ENCODE peak calls at places on chromosome 21, in four cellular contexts. O is HepG2, H is K562, J is H1. K is an unnamed sample.

GRCh38 chr21:15932681-15933200 is 203.0 kb downstream of the USP25 start:
- DNase-seq in O (no peak), H (no peak), J (no peak), K (no peak)

GRCh38 chr21:16536661-16537359 is 807.0 kb downstream of the USP25 start:
- DNase-seq in O (no peak), H (no peak), J (no peak), K (no peak)

GRCh38 chr21:14616303-14617039 is 70.4 kb upstream of the SAMSN1 start:
- DNase-seq in O (no peak), H (no peak), J (peak; percentile 33), K (no peak)

GRCh38 chr21:45454081-45454923 is 49.3 kb downstream of the COL18A1 start:
- DNase-seq in O (no peak), H (no peak), J (no peak), K (no peak)

GRCh38 chr21:35145626-35146236 is 96.6 kb upstream of the RUNX1 start:
- DNase-seq in O (no peak), H (no peak), J (no peak), K (no peak)

GRCh38 chr21:31030367-31031106 is 7.7 kb downstream of the KRTAP19-8 start:
- DNase-seq in O (no peak), H (no peak), J (no peak), K (peak; percentile 48)

GRCh38 chr21:14737278-14737677 is 191.2 kb upstream of the SAMSN1 start:
- DNase-seq in O (no peak), H (no peak), J (no peak), K (no peak)

GRCh38 chr21:30206551-30207251 is 9.2 kb downstream of the CLDN8 start:
- DNase-seq in O (no peak), H (no peak), J (no peak), K (no peak)

GRCh38 chr21:34639882-34640788 is 25.2 kb upstream of the RCAN1 start:
- DNase-seq in O (no peak), H (peak; percentile 32), J (no peak), K (peak; percentile 66)

GRCh38 chr21:36699026-36699545 is at the start of gene SIM2:
- DNase-seq in O (no peak), H (peak; percentile 48), J (no peak), K (no peak)

GRCh38 chr21:44987886-44988606 is 48.2 kb downstream of the SLX9 start:
- DNase-seq in O (no peak), H (no peak), J (no peak), K (no peak)

GRCh38 chr21:44442266-44443125 is 12.8 kb upstream of the LRRC3 start:
- DNase-seq in O (no peak), H (no peak), J (no peak), K (no peak)

GRCh38 chr21:46295996-46296752 is 10.0 kb downstream of the YBEY start:
- DNase-seq in O (peak; percentile 91), H (peak; percentile 68), J (no peak), K (no peak)

GRCh38 chr21:38241029-38241740 is 15.6 kb upstream of the KCNJ15 start:
- DNase-seq in O (no peak), H (no peak), J (no peak), K (no peak)

GRCh38 chr21:40165671-40166070 is 298.4 kb downstream of the PCP4 start:
- DNase-seq in O (no peak), H (no peak), J (no peak), K (no peak)

GRCh38 chr21:35933466-35933865 is 126.9 kb downstream of the SETD4 start:
- DNase-seq in O (no peak), H (no peak), J (no peak), K (no peak)

GRCh38 chr21:14403681-14404318 is 20.9 kb upstream of the HSPA13 start:
- DNase-seq in O (peak; percentile 19), H (peak; percentile 36), J (no peak), K (peak; percentile 9)

GRCh38 chr21:28788030-28788429 is 204.6 kb downstream of the LTN1 start:
- DNase-seq in O (no peak), H (no peak), J (no peak), K (no peak)

GRCh38 chr21:34274001-34274400 is 89.8 kb upstream of the KCNE2 start:
- DNase-seq in O (no peak), H (no peak), J (no peak), K (no peak)

GRCh38 chr21:35430260-35430659 is 381.2 kb upstream of the RUNX1 start:
- DNase-seq in O (no peak), H (no peak), J (no peak), K (no peak)

GRCh38 chr21:35530726-35531125 is 481.6 kb upstream of the RUNX1 start:
- DNase-seq in O (no peak), H (no peak), J (no peak), K (no peak)

GRCh38 chr21:38751379-38752050 is 54.2 kb upstream of the ETS2 start:
- DNase-seq in O (no peak), H (no peak), J (no peak), K (no peak)

GRCh38 chr21:45464309-45464708 is 59.3 kb downstream of the COL18A1 start:
- DNase-seq in O (no peak), H (no peak), J (no peak), K (no peak)

GRCh38 chr21:26405735-26406361 is 167.2 kb downstream of the CYYR1 start:
- DNase-seq in O (no peak), H (no peak), J (no peak), K (no peak)

GRCh38 chr21:44855572-44855971 is 17.9 kb downstream of the PTTG1IP start:
- DNase-seq in O (no peak), H (no peak), J (no peak), K (no peak)

GRCh38 chr21:41612674-41613250 is 104.8 kb upstream of the TMPRSS2 start:
- DNase-seq in O (peak; percentile 15), H (peak; percentile 76), J (no peak), K (no peak)
- TF ChIP-seq HDAC6 in O (no peak), H (no peak), J (no peak), K (no peak)

DNA sequence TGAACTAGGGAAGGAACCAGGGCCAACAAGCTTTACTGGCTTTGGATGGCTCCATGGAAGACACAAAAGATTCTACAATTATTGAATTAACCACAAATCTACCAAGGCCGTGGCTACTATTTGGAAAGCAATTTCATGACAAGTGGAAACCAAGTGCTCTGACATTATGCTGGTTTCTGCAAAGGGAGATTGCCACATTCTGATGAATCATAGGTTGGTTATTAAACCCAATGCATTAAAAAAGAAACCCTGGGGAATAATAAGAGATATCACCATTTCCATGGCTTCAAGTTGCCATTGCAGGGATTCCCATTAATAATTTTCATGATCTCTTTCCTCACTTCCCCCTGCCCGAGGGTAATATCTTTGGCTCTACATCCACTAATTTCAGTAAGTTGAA is 359.2 kb upstream of the NCAM2 start:
- DNase-seq in O (no peak), H (no peak), J (no peak), K (no peak)
- TF ChIP-seq HDAC6 in O (no peak), H (no peak), J (no peak), K (no peak)

GRCh38 chr21:43332872-43333300 is 94.0 kb downstream of the SIK1 start:
- DNase-seq in O (no peak), H (no peak), J (no peak), K (no peak)

GRCh38 chr21:43332461-43332860 is 94.5 kb downstream of the SIK1 start:
- DNase-seq in O (no peak), H (no peak), J (no peak), K (no peak)

GRCh38 chr21:43334214-43334958 is 92.5 kb downstream of the SIK1 start:
- DNase-seq in O (no peak), H (no peak), J (no peak), K (no peak)

GRCh38 chr21:43331962-43332458 is 94.9 kb downstream of the SIK1 start:
- DNase-seq in O (no peak), H (no peak), J (no peak), K (no peak)

DNA sequence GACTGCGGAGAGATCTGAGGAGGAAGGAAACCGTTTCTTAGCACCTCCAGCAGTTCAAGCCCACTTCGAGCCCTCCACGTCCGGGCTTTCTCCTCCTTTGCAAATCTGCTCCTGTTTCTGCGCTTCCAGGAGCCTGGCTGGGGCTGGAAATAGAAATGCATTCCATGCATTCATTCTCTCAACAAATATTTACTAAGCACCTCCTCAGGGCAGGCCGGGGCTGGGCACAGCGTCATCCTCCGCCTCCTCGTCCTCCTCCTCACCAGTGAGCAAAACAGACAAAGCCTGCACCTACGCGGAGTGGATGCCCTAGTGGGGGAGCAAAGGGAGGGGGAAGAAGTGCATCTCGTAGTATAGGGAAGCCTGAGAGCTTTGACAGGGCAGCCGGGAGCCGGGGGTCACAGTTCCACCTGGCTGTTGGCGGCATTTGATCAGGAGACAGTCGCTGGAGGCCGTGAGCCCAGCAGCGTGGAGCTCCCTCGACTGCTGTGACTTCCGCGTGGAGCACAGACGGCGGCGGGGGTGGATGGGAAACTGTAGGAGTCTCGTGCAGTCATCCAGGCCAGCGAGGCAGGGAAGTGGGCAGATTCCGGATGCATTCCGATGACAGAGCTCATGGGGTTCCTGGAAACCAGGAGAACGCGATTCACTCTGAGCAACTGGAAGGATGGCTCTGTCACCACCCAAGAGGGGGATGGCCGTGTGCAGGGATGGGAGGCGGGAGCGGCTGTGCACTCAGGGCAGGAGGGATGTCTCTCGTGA is 93.4 kb downstream of the SIK1 start:
- DNase-seq in O (peak; percentile 68), H (no peak), J (no peak), K (no peak)
- TF ChIP-seq HDAC6 in O (no peak), H (no peak), J (no peak), K (no peak)

DNA sequence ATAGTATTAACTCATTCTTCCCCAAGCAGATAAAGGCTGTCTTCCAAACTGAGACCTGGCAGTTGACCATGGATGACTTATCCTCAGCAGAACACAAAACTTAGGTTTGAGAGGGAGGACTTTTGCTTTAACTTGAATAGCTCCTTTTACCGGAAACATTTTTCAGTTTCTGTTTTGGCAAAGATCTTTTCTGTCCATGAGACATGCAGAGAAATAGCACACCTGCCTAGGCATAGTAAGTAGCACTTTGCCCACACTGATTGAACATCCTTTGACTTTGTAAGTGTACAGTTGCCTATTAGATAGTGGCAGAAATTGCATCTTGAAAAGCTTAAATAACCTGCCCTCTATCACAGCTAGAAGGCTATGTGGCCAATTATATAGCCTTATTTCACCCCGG is 1962.5 kb downstream of the MRPL39 start:
- DNase-seq in O (no peak), H (no peak), J (no peak), K (no peak)
- TF ChIP-seq HDAC6 in O (no peak), H (no peak), J (no peak), K (no peak)

GRCh38 chr21:32994305-32994704 is 31.4 kb upstream of the OLIG2 start:
- DNase-seq in O (no peak), H (peak; percentile 25), J (no peak), K (no peak)
- TF ChIP-seq HDAC6 in O (no peak), H (no peak), J (no peak), K (no peak)